ENCODE peak calls at places on chromosomes 6 and 20, in six cellular contexts. One of them, this sample, is unnamed.

GRCh38 chr20:2246081-2246491 is 49.7 kb upstream of the TGM3 start:
- DNase-seq in neuronal stem cell: peak
- DNase-seq in mesenchymal stem cell: no peak
- DNase-seq in IMR-90: no peak
- DNase-seq in H1: no peak
- DNase-seq in trophoblast cell: no peak
- DNase-seq in this sample: peak

GRCh38 chr6:122200441-122200840 is 199.0 kb upstream of the HSF2 start:
- DNase-seq in H1: no peak
- DNase-seq in neuronal stem cell: no peak
- DNase-seq in trophoblast cell: no peak
- DNase-seq in IMR-90: no peak
- DNase-seq in mesenchymal stem cell: no peak
- DNase-seq in this sample: no peak

GRCh38 chr6:3259491-3259958 is 778 bp downstream of the PSMG4 start:
- DNase-seq in IMR-90: peak
- DNase-seq in neuronal stem cell: no peak
- DNase-seq in trophoblast cell: peak
- DNase-seq in H1: no peak
- DNase-seq in mesenchymal stem cell: peak
- DNase-seq in this sample: peak

GRCh38 chr6:144007779-144008500 is at the start of gene PLAGL1:
- DNase-seq in trophoblast cell: peak
- DNase-seq in H1: no peak
- DNase-seq in neuronal stem cell: peak
- DNase-seq in IMR-90: peak
- DNase-seq in mesenchymal stem cell: peak
- DNase-seq in this sample: peak

GRCh38 chr6:83488861-83489260 is 23.5 kb upstream of the PRSS35 start:
- DNase-seq in trophoblast cell: peak
- DNase-seq in H1: no peak
- DNase-seq in mesenchymal stem cell: no peak
- DNase-seq in neuronal stem cell: no peak
- DNase-seq in IMR-90: no peak
- DNase-seq in this sample: no peak

GRCh38 chr6:391559-392440 is at the start of gene IRF4:
- DNase-seq in trophoblast cell: no peak
- DNase-seq in mesenchymal stem cell: no peak
- DNase-seq in H1: no peak
- DNase-seq in IMR-90: no peak
- DNase-seq in neuronal stem cell: peak
- DNase-seq in this sample: peak

GRCh38 chr6:907928-908327 is 215.0 kb upstream of the EXOC2 start:
- DNase-seq in H1: no peak
- DNase-seq in mesenchymal stem cell: no peak
- DNase-seq in trophoblast cell: no peak
- DNase-seq in neuronal stem cell: no peak
- DNase-seq in IMR-90: no peak
- DNase-seq in this sample: no peak

GRCh38 chr6:6516643-6517042 is 71.9 kb upstream of the LY86 start:
- DNase-seq in IMR-90: no peak
- DNase-seq in H1: no peak
- DNase-seq in neuronal stem cell: no peak
- DNase-seq in mesenchymal stem cell: no peak
- DNase-seq in trophoblast cell: no peak
- DNase-seq in this sample: no peak

GRCh38 chr20:21182832-21183563 is 57.1 kb downstream of the KIZ start:
- DNase-seq in trophoblast cell: peak
- DNase-seq in neuronal stem cell: no peak
- DNase-seq in IMR-90: peak
- DNase-seq in mesenchymal stem cell: peak
- DNase-seq in H1: no peak
- DNase-seq in this sample: no peak

GRCh38 chr20:38007526-38007925 is 25.7 kb downstream of the TTI1 start:
- DNase-seq in IMR-90: no peak
- DNase-seq in H1: no peak
- DNase-seq in trophoblast cell: no peak
- DNase-seq in neuronal stem cell: no peak
- DNase-seq in mesenchymal stem cell: no peak
- DNase-seq in this sample: peak

GRCh38 chr6:97774973-97775372 is 492.0 kb upstream of the MMS22L start:
- DNase-seq in neuronal stem cell: no peak
- DNase-seq in trophoblast cell: no peak
- DNase-seq in H1: no peak
- DNase-seq in mesenchymal stem cell: no peak
- DNase-seq in IMR-90: no peak
- DNase-seq in this sample: peak
- H3K4ac ChIP-seq in neuronal stem cell: no peak
- H3K4ac ChIP-seq in trophoblast cell: no peak
- H3K4ac ChIP-seq in H1: peak
- H3K4ac ChIP-seq in mesenchymal stem cell: no peak
- H3K4ac ChIP-seq in IMR-90: no peak
- H3K4ac ChIP-seq in this sample: no peak

GRCh38 chr6:25219581-25220249 is 59.5 kb upstream of the CARMIL1 start:
- DNase-seq in IMR-90: no peak
- DNase-seq in neuronal stem cell: no peak
- DNase-seq in H1: no peak
- DNase-seq in mesenchymal stem cell: no peak
- DNase-seq in trophoblast cell: peak
- DNase-seq in this sample: no peak

GRCh38 chr6:25224237-25224636 is 54.9 kb upstream of the CARMIL1 start:
- DNase-seq in H1: no peak
- DNase-seq in neuronal stem cell: no peak
- DNase-seq in trophoblast cell: no peak
- DNase-seq in IMR-90: no peak
- DNase-seq in mesenchymal stem cell: no peak
- DNase-seq in this sample: no peak

GRCh38 chr6:25220853-25221252 is 58.3 kb upstream of the CARMIL1 start:
- DNase-seq in neuronal stem cell: no peak
- DNase-seq in IMR-90: no peak
- DNase-seq in mesenchymal stem cell: no peak
- DNase-seq in trophoblast cell: no peak
- DNase-seq in H1: no peak
- DNase-seq in this sample: no peak

GRCh38 chr6:25222006-25222715 is 57.0 kb upstream of the CARMIL1 start:
- DNase-seq in IMR-90: no peak
- DNase-seq in neuronal stem cell: no peak
- DNase-seq in mesenchymal stem cell: no peak
- DNase-seq in H1: no peak
- DNase-seq in trophoblast cell: no peak
- DNase-seq in this sample: no peak

GRCh38 chr6:25223421-25224052 is 55.6 kb upstream of the CARMIL1 start:
- DNase-seq in trophoblast cell: peak
- DNase-seq in neuronal stem cell: peak
- DNase-seq in mesenchymal stem cell: peak
- DNase-seq in IMR-90: peak
- DNase-seq in H1: no peak
- DNase-seq in this sample: peak
- H3K4me3 ChIP-seq in trophoblast cell: no peak
- H3K4me3 ChIP-seq in neuronal stem cell: no peak
- H3K4me3 ChIP-seq in mesenchymal stem cell: no peak
- H3K4me3 ChIP-seq in IMR-90: no peak
- H3K4me3 ChIP-seq in H1: no peak
- H3K4me3 ChIP-seq in this sample: no peak

DNA sequence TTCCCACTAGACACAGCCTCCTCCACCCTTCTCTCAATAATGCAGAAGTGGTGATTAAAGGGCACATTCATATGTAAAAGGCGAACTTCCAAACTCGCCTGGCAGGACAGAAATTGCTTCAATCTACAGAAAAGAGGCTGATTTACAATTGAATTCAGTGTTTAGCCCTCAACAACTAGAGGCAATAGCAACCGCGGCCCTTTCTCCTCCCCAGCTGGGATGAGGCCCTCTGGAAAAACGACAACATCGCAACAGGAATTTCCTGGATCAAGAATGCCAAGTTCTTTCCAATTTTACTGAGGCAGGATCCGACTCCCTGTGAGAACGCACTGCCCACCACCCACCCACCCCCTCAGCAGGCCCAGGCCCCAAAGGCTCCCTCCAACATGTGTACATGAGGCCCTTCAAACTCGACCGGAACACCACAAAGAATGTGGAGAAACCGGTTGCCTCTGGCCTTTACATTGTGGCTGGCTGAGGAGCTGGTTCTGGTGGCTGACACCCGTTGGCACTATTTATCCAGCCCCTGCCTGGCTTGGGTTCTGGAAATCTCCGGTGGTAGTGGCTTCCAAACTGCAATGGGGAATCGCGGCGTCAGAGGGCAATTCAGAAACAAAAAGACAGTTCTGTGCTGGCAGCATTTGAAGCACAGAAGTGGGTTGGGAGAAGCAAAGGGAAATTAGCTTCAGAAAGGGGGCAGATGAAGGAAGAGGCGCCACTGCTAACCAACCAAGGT is 36.8 kb downstream of the ZMYND8 start:
- DNase-seq in neuronal stem cell: no peak
- DNase-seq in IMR-90: peak
- DNase-seq in H1: peak
- DNase-seq in trophoblast cell: peak
- DNase-seq in mesenchymal stem cell: peak
- DNase-seq in this sample: peak
- H3K4ac ChIP-seq in neuronal stem cell: no peak
- H3K4ac ChIP-seq in IMR-90: peak
- H3K4ac ChIP-seq in H1: peak
- H3K4ac ChIP-seq in trophoblast cell: peak
- H3K4ac ChIP-seq in mesenchymal stem cell: peak
- H3K4ac ChIP-seq in this sample: peak

DNA sequence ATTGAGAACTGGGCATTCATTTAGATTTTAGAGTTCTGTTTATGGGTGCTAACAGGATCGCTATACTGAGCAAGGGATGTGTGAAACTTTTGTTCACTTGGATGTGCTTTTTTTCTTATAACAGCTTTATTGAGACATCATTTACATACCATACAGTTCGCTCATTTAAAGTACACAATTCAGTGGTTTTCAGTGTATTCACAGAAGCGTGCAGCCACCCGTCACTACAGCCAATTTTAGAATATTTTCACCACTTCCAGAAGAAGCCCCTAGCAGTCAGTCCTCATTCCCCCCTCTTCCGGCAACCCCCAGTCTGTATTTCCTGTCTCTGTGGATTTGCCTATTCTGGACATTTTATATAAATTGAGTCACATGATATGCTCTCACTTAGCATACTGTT is 48.7 kb downstream of the GFRA4 start:
- DNase-seq in trophoblast cell: no peak
- DNase-seq in neuronal stem cell: no peak
- DNase-seq in mesenchymal stem cell: peak
- DNase-seq in IMR-90: peak
- DNase-seq in H1: no peak
- DNase-seq in this sample: no peak
- H3K4me3 ChIP-seq in trophoblast cell: no peak
- H3K4me3 ChIP-seq in neuronal stem cell: no peak
- H3K4me3 ChIP-seq in mesenchymal stem cell: no peak
- H3K4me3 ChIP-seq in IMR-90: no peak
- H3K4me3 ChIP-seq in H1: no peak
- H3K4me3 ChIP-seq in this sample: no peak

GRCh38 chr6:99425647-99426453 is 742 bp upstream of the PNISR start:
- DNase-seq in mesenchymal stem cell: peak
- DNase-seq in H1: peak
- DNase-seq in trophoblast cell: peak
- DNase-seq in IMR-90: peak
- DNase-seq in neuronal stem cell: peak
- DNase-seq in this sample: peak
- H3K4ac ChIP-seq in mesenchymal stem cell: peak
- H3K4ac ChIP-seq in H1: peak
- H3K4ac ChIP-seq in trophoblast cell: peak
- H3K4ac ChIP-seq in IMR-90: peak
- H3K4ac ChIP-seq in neuronal stem cell: no peak
- H3K4ac ChIP-seq in this sample: peak

GRCh38 chr6:129281173-129281796 is 398.3 kb downstream of the LAMA2 start:
- DNase-seq in mesenchymal stem cell: no peak
- DNase-seq in IMR-90: no peak
- DNase-seq in neuronal stem cell: no peak
- DNase-seq in H1: no peak
- DNase-seq in trophoblast cell: no peak
- DNase-seq in this sample: no peak

GRCh38 chr6:129282053-129282452 is 399.1 kb downstream of the LAMA2 start:
- DNase-seq in neuronal stem cell: no peak
- DNase-seq in IMR-90: no peak
- DNase-seq in mesenchymal stem cell: no peak
- DNase-seq in trophoblast cell: no peak
- DNase-seq in H1: no peak
- DNase-seq in this sample: no peak

GRCh38 chr6:129284225-129284624 is 401.3 kb downstream of the LAMA2 start:
- DNase-seq in trophoblast cell: no peak
- DNase-seq in H1: no peak
- DNase-seq in neuronal stem cell: no peak
- DNase-seq in mesenchymal stem cell: no peak
- DNase-seq in IMR-90: no peak
- DNase-seq in this sample: no peak

GRCh38 chr6:129279343-129280104 is 396.6 kb downstream of the LAMA2 start:
- DNase-seq in trophoblast cell: no peak
- DNase-seq in IMR-90: no peak
- DNase-seq in mesenchymal stem cell: no peak
- DNase-seq in H1: no peak
- DNase-seq in neuronal stem cell: no peak
- DNase-seq in this sample: no peak

GRCh38 chr6:129280719-129281118 is 397.8 kb downstream of the LAMA2 start:
- DNase-seq in mesenchymal stem cell: no peak
- DNase-seq in trophoblast cell: no peak
- DNase-seq in IMR-90: no peak
- DNase-seq in neuronal stem cell: no peak
- DNase-seq in H1: no peak
- DNase-seq in this sample: no peak
- H3K4me3 ChIP-seq in mesenchymal stem cell: no peak
- H3K4me3 ChIP-seq in trophoblast cell: no peak
- H3K4me3 ChIP-seq in IMR-90: no peak
- H3K4me3 ChIP-seq in neuronal stem cell: no peak
- H3K4me3 ChIP-seq in H1: no peak
- H3K4me3 ChIP-seq in this sample: no peak

DNA sequence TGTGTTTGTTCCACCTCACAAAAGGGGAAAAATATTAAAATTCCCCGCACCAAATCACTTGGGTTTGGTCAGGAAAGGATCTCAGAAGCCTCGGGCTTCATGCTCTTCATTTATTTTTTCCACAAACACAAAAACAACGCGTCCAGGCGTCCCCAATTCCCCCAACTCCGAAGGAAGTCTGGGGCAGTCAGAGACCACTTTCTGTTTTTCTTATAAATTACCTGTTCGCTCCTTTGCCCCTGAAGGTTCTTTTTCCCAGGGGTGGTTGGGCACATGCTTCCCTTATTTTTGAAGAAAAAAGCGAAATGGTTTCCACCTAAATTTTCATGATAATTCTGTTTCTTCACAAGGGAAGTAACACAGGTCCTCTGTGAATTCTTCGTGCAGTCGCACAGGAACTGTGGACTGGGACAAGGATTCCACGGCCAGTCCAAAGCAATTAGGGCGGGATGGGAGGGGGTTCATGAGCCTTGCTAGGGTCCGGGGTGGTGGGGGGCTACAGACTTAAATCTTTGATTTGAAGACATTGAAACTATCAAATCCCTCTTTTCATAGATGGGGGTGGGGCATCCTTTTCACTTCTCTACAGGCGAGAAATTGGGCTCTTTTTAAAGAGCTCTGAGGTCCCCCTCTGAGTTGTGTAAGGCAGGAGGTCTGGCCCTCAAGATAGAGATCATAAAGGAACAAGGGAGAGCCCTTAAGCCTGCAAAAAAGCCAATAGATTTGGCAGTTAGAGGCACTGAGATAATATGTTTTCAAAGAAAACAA is 30.5 kb upstream of the HFE start:
- DNase-seq in trophoblast cell: peak
- DNase-seq in IMR-90: peak
- DNase-seq in H1: no peak
- DNase-seq in neuronal stem cell: no peak
- DNase-seq in mesenchymal stem cell: no peak
- DNase-seq in this sample: peak
- H3K4ac ChIP-seq in trophoblast cell: no peak
- H3K4ac ChIP-seq in IMR-90: peak
- H3K4ac ChIP-seq in H1: no peak
- H3K4ac ChIP-seq in neuronal stem cell: no peak
- H3K4ac ChIP-seq in mesenchymal stem cell: no peak
- H3K4ac ChIP-seq in this sample: peak

This sample was measured in mesendoderm.